ENCODE peak calls at places on chromosome X, in five cellular contexts. L, B, W, G and U are unnamed samples.

GRCh38 chrX:25175743-25176142 is 160.0 kb upstream of the ARX start:
- DNase-seq in L (no peak), B (no peak), W (no peak), G (no peak), U (no peak)

GRCh38 chrX:151899622-151900021 is 13.1 kb upstream of the MAGEA4 start:
- DNase-seq in L (no peak), B (no peak), W (no peak), G (no peak), U (no peak)

GRCh38 chrX:117957128-117957527 is 159.5 kb downstream of the KLHL13 start:
- DNase-seq in L (no peak), B (no peak), W (no peak), G (no peak), U (no peak)

GRCh38 chrX:13126785-13127184 is 82.4 kb upstream of the FAM9C start:
- DNase-seq in L (no peak), B (no peak), W (peak; percentile 4), G (no peak), U (peak; percentile 4)

GRCh38 chrX:32545100-32545499 is 666.2 kb downstream of the DMD start:
- DNase-seq in L (no peak), B (no peak), W (no peak), G (no peak), U (no peak)

GRCh38 chrX:12480956-12481355 is 310.3 kb upstream of the PRPS2 start:
- DNase-seq in L (no peak), B (no peak), W (no peak), G (no peak), U (no peak)

GRCh38 chrX:39752820-39753219 is 344.9 kb downstream of the BCOR start:
- DNase-seq in L (no peak), B (no peak), W (no peak), G (no peak), U (no peak)

GRCh38 chrX:115134366-115134765 is 54.8 kb upstream of the RBMXL3 start:
- DNase-seq in L (no peak), B (no peak), W (no peak), G (no peak), U (no peak)

GRCh38 chrX:91414710-91415109 is 19.9 kb upstream of the PABPC5 start:
- DNase-seq in L (peak; percentile 3), B (no peak), W (peak; percentile 32), G (no peak), U (no peak)
- TF ChIP-seq USF2 in L (no peak), B (no peak), W (no peak), G (no peak), U (no peak)

DNA sequence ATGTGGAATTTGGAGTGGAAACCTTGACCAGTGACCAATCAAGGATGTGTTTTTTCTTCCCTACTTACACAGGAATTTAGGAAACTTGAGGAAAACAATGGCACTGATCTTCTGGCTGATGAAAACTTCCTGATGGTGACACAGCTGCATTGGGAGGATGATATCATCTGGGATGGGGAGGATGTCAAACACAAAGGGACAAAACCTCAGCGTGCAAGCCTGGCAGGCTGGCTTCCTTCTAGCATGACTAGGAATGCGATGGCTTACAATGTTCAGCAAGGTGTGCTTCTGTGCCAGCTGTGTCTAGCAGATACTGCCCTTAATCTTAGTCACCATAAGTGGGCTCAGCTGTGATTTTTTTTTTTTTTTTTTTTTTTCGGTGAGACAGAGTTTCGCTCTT is 12.6 kb downstream of the TAF1 start:
- DNase-seq in L (no peak), B (no peak), W (no peak), G (no peak), U (no peak)
- TF ChIP-seq REST in L (no peak), B (no peak), W (no peak), G (no peak), U (no peak)

DNA sequence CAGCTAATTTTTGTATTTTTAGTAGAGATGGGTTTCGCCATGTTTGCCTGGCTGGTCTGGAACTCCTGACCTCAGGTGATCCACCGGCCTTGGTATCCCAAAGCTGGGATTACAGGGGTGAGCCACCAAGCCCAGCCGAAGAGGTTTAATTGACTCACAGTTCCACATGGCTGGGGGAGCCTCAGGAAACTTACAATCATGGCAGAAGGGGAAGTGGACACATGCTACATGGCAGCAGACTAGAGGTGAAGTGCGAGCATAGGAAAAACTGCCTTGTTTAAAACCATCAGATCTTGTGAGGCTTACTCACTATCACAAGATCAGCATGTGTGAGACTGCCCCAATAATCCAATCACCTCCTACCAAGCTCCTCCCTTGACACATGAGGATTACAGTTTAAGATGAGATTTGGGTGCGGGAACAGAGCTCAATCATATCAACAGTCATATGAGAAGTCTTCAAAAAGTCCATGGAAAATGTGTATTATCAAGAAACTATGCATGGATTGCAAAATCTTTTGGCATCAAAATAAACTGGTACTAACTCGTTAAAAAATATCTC is 25.8 kb upstream of the RPL39 start:
- DNase-seq in L (no peak), B (no peak), W (no peak), G (no peak), U (no peak)
- TF ChIP-seq USF2 in L (no peak), B (no peak), W (no peak), G (no peak), U (no peak)

DNA sequence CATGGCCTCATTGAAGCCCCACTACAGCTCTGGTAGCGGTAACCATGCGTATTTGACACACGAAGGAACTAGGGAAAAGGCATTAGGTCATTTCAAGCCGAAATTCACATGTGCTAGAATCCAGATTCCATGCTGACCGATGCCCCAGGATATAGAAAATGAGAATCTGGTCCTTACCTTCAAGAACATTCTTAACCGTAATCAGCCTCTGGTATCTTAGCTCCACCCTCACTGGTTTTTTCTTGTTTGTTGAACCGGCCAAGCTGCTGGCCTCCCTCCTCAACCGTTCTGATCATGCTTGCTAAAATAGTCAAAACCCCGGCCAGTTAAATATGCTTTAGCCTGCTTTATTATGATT is 875 bp downstream of the HPRT1 start:
- DNase-seq in L (no peak), B (no peak), W (no peak), G (no peak), U (no peak)
- TF ChIP-seq REST in L (no peak), B (no peak), W (no peak), G (no peak), U (no peak)

GRCh38 chrX:41238543-41238942 is 95.4 kb upstream of the DDX3X start:
- DNase-seq in L (no peak), B (no peak), W (no peak), G (no peak), U (no peak)

GRCh38 chrX:41240504-41240903 is 93.5 kb upstream of the DDX3X start:
- DNase-seq in L (no peak), B (no peak), W (no peak), G (no peak), U (no peak)

GRCh38 chrX:41233988-41234387 is 100.0 kb upstream of the DDX3X start:
- DNase-seq in L (no peak), B (no peak), W (no peak), G (no peak), U (no peak)

GRCh38 chrX:41234962-41235361 is 99.0 kb upstream of the DDX3X start:
- DNase-seq in L (no peak), B (no peak), W (no peak), G (peak; percentile 19), U (no peak)

DNA sequence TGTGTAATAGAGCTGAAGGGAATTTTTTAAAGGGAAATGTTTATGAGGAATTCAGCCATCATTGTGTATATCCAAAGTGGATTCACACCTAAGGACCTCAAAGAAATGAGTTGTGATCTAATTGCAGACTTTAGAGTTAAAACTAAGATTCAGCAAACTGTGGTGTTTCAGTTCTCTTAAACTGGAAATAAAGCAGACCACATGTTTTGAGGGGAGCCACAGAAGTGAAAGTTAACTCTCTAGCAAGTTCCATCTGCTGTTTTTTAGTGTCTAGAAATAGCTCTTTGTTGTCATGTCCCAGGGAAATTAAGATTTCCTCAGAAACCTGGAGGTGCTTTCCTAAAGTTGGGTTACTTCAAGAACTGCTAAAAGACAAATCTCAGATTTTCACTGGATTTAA is 97.3 kb upstream of the DDX3X start:
- DNase-seq in L (no peak), B (no peak), W (no peak), G (peak; percentile 64), U (no peak)
- TF ChIP-seq USF2 in L (no peak), B (no peak), W (no peak), G (no peak), U (no peak)

DNA sequence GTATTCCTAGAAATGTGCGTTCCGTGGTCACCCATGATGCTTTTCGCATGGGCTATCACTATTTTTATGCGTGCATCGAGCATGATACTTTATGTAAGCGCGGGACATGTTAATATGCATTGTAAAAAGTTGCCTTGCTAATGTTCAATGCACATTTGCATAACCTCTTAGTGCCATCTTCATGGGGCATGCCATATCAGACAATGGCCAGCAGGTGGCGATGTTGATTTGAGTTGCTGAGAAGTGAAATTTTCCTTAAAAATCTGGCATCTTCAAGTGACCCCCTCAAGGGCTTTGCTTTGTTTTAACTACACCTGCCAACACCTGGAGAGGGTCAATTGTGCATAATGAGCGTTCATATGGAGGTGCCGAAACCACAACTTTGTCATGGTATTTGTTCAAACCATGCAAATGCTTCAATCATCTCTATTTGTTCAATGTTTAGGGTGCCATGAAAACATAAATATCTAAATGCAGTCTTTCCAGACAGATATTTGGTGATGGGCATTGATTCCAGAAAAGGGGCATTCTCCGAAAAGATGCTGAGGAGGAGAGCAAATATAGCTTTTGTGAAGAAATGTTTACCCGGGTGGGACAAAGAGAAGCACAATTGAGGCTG is 833.9 kb upstream of the PRKX start:
- DNase-seq in L (peak; percentile 43), B (peak; percentile 4), W (peak; percentile 20), G (peak; percentile 5), U (peak; percentile 8)
- TF ChIP-seq REST in L (no peak), B (no peak), W (no peak), G (no peak), U (no peak)